ENCODE peak calls at places on chromosomes 6 and 20, in six cellular contexts. D is neuronal stem cell, T is HFFc6, C is left colon, R is non-pigmented ciliary epithelial cell, E is foreskin melanocyte. M is an unnamed sample.

GRCh38 chr6:135853227-135853626 is 1.7 kb downstream of the PDE7B start:
- DNase-seq in D (no peak), E (peak), C (no peak), T (no peak), R (no peak), M (no peak)

GRCh38 chr6:4369616-4370015 is 234.2 kb upstream of the ECI2 start:
- DNase-seq in R (no peak), D (no peak), T (peak), E (no peak), C (no peak), M (no peak)

GRCh38 chr6:41280658-41281057 is 5.8 kb downstream of the TREM1 start:
- DNase-seq in E (no peak), C (no peak), D (no peak), R (no peak), T (no peak), M (no peak)

GRCh38 chr20:44450938-44451450 is 24.7 kb upstream of the TTPAL start:
- DNase-seq in R (no peak), E (no peak), C (no peak), D (no peak), T (no peak), M (no peak)

GRCh38 chr6:147879031-147879430 is 370.5 kb downstream of the SAMD5 start:
- DNase-seq in C (no peak), T (no peak), E (no peak), R (no peak), D (no peak), M (no peak)

GRCh38 chr20:37877832-37878772 is 24.8 kb upstream of the VSTM2L start:
- DNase-seq in T (no peak), D (no peak), C (no peak), E (no peak), R (no peak), M (no peak)

GRCh38 chr6:150427823-150428222 is 59.0 kb downstream of the IYD start:
- DNase-seq in R (no peak), C (no peak), D (no peak), T (no peak), E (no peak), M (no peak)

GRCh38 chr6:22906091-22906549 is 336.8 kb downstream of the HDGFL1 start:
- DNase-seq in E (peak), D (no peak), R (no peak), C (no peak), T (peak), M (no peak)

GRCh38 chr6:30964075-30964474 is 19.4 kb upstream of the MUC21 start:
- DNase-seq in D (no peak), R (no peak), E (no peak), T (no peak), C (no peak), M (no peak)

GRCh38 chr20:43397147-43397546 is 60.5 kb upstream of the SRSF6 start:
- DNase-seq in R (no peak), C (no peak), E (no peak), D (no peak), T (no peak), M (no peak)

M was measured in heart right ventricle.